ENCODE peak calls at places on chromosomes 5 and 9, in nine cellular contexts. B is substantia nigra; L is GM19239; R is WTC11; Y is stimulated activated CD8-positive, alpha-beta memory T cell treated with anti-CD3 and anti-CD28 coated beads, Interleukin-2, amount 100 ng/mL, for 1 hour; G is NCI-H460; C is mesothelial cell of epicardium; N is NCI-H2029 treated with DMSO at 0.1 percent for 48 hours; W is H54. P is an unnamed sample.
A peak's percentile ranks its signal among the peaks of the same experiment; 100 is the strongest.

GRCh38 chr5:80078921-80079320 is 43.8 kb downstream of the THBS4 start:
- DNase-seq in B (no peak), L (no peak), R (no peak), Y (no peak), G (no peak), C (no peak), N (no peak), W (no peak), P (no peak)

GRCh38 chr9:124486778-124487490 is 20.3 kb downstream of the NR5A1 start:
- DNase-seq in B (no peak), L (no peak), R (no peak), Y (no peak), G (no peak), C (no peak), N (no peak), W (no peak), P (no peak)

GRCh38 chr9:134475051-134475790 is 149.0 kb downstream of the RXRA start:
- DNase-seq in B (no peak), L (peak; percentile 40), R (no peak), Y (no peak), G (no peak), C (peak; percentile 55), N (no peak), W (peak; percentile 59), P (no peak)

GRCh38 chr5:172931001-172931536 is 28.2 kb upstream of the RPL26L1 start:
- DNase-seq in B (no peak), L (no peak), R (no peak), Y (no peak), G (peak; percentile 90), C (no peak), N (no peak), W (peak; percentile 70), P (no peak)

GRCh38 chr9:137968235-137968634 is 90.7 kb downstream of the CACNA1B start:
- DNase-seq in B (no peak), L (no peak), R (no peak), Y (no peak), G (no peak), C (no peak), N (no peak), W (no peak), P (no peak)

GRCh38 chr5:90645024-90645610 is 86.5 kb downstream of the ADGRV1 start:
- DNase-seq in B (no peak), L (no peak), R (peak; percentile 19), Y (no peak), G (no peak), C (no peak), N (no peak), W (no peak), P (no peak)

GRCh38 chr5:104513621-104514020 is 951.0 kb upstream of the NUDT12 start:
- DNase-seq in B (no peak), L (no peak), R (no peak), Y (no peak), G (no peak), C (no peak), N (no peak), W (no peak), P (no peak)

GRCh38 chr5:32241034-32241783 is 67.1 kb upstream of the GOLPH3 start:
- DNase-seq in B (no peak), L (no peak), R (no peak), Y (no peak), G (no peak), C (no peak), N (no peak), W (no peak), P (no peak)

GRCh38 chr5:109173395-109173794 is 236.4 kb downstream of the PJA2 start:
- DNase-seq in B (no peak), L (no peak), R (no peak), Y (no peak), G (no peak), C (no peak), N (no peak), W (no peak), P (no peak)

GRCh38 chr5:116944171-116944570 is 369.5 kb upstream of the SEMA6A start:
- DNase-seq in B (no peak), L (no peak), R (peak; percentile 21), Y (no peak), G (no peak), C (no peak), N (no peak), W (no peak), P (no peak)

GRCh38 chr5:143200781-143201398 is 202.6 kb downstream of the NR3C1 start:
- DNase-seq in B (no peak), L (no peak), R (no peak), Y (no peak), G (peak; percentile 46), C (no peak), N (no peak), W (peak; percentile 29), P (no peak)

GRCh38 chr5:168987540-168988300 is 313.2 kb downstream of the SLIT3 start:
- DNase-seq in B (no peak), L (peak; percentile 28), R (peak; percentile 88), Y (peak; percentile 19), G (peak; percentile 60), C (peak; percentile 86), N (peak; percentile 33), W (peak; percentile 23), P (peak; percentile 60)

GRCh38 chr9:1005043-1005667 is 28.7 kb downstream of the DMRT3 start:
- DNase-seq in B (no peak), L (no peak), R (peak; percentile 29), Y (no peak), G (peak; percentile 48), C (no peak), N (no peak), W (peak; percentile 27), P (peak; percentile 12)

GRCh38 chr5:107523019-107523680 is 147.6 kb downstream of the EFNA5 start:
- DNase-seq in B (no peak), L (no peak), R (no peak), Y (no peak), G (no peak), C (no peak), N (peak; percentile 51), W (no peak), P (no peak)

GRCh38 chr9:130110166-130110565 is 56.5 kb downstream of the GPR107 start:
- DNase-seq in B (no peak), L (no peak), R (no peak), Y (no peak), G (no peak), C (no peak), N (no peak), W (no peak), P (no peak)

GRCh38 chr5:128290152-128290858 is 206.7 kb downstream of the SLC12A2 start:
- DNase-seq in B (no peak), L (no peak), R (no peak), Y (no peak), G (peak; percentile 20), C (no peak), N (no peak), W (no peak), P (no peak)

GRCh38 chr5:59123595-59124561 is 541.0 kb downstream of the RAB3C start:
- DNase-seq in B (no peak), L (no peak), R (no peak), Y (no peak), G (no peak), C (no peak), N (no peak), W (no peak), P (no peak)

GRCh38 chr9:4784403-4784802 is 8.3 kb upstream of the RCL1 start:
- DNase-seq in B (no peak), L (no peak), R (no peak), Y (no peak), G (no peak), C (no peak), N (no peak), W (no peak), P (no peak)

GRCh38 chr5:169009171-169009570 is 291.8 kb downstream of the SLIT3 start:
- DNase-seq in B (no peak), L (no peak), R (no peak), Y (no peak), G (no peak), C (no peak), N (no peak), W (no peak), P (no peak)

GRCh38 chr5:4549351-4549750 is 590.8 kb upstream of the ADAMTS16 start:
- DNase-seq in B (no peak), L (no peak), R (no peak), Y (no peak), G (no peak), C (no peak), N (no peak), W (no peak), P (no peak)

GRCh38 chr5:57538341-57538955 is 55.8 kb upstream of the ACTBL2 start:
- DNase-seq in B (no peak), L (no peak), R (no peak), Y (no peak), G (no peak), C (no peak), N (no peak), W (peak; percentile 30), P (peak; percentile 13)

GRCh38 chr5:79560774-79561524 is 47.0 kb upstream of the HOMER1 start:
- DNase-seq in B (no peak), L (peak; percentile 28), R (no peak), Y (no peak), G (no peak), C (no peak), N (no peak), W (no peak), P (no peak)

GRCh38 chr5:169812786-169813185 is 167.5 kb downstream of the INSYN2B start:
- DNase-seq in B (no peak), L (no peak), R (peak; percentile 41), Y (no peak), G (no peak), C (no peak), N (no peak), W (no peak), P (no peak)

GRCh38 chr5:144487761-144488160 is 317.1 kb downstream of the KCTD16 start:
- DNase-seq in B (no peak), L (no peak), R (no peak), Y (no peak), G (no peak), C (no peak), N (no peak), W (no peak), P (no peak)

GRCh38 chr9:137971477-137972138 is 94.0 kb downstream of the CACNA1B start:
- DNase-seq in B (no peak), L (no peak), R (no peak), Y (no peak), G (no peak), C (peak; percentile 34), N (no peak), W (no peak), P (no peak)